ENCODE peak calls at places on chromosome 2, in six cellular contexts. I is AG09309, Z is tibial nerve, D is progenitor cell of endocrine pancreas, K is keratinocyte, Y is bronchial epithelial cell. F is an unnamed sample.

GRCh38 chr2:239666855-239667376 is 266.1 kb upstream of the HDAC4 start:
- DNase-seq in I (no peak), Z (no peak), D (no peak), K (no peak), Y (no peak), F (no peak)

GRCh38 chr2:145760781-145761649 is 1241.1 kb upstream of the ZEB2 start:
- DNase-seq in I (peak), Z (no peak), D (no peak), K (no peak), Y (peak), F (no peak)

GRCh38 chr2:166128156-166128505 is 311 bp upstream of the SCN1A start:
- DNase-seq in I (no peak), Z (no peak), D (no peak), K (no peak), Y (no peak), F (no peak)

GRCh38 chr2:204228169-204228940 is 291.8 kb downstream of the ICOS start:
- DNase-seq in I (no peak), Z (no peak), D (no peak), K (no peak), Y (no peak), F (no peak)

GRCh38 chr2:96470636-96471035 is 34.5 kb downstream of the NEURL3 start:
- DNase-seq in I (no peak), Z (no peak), D (peak), K (no peak), Y (no peak), F (peak)

GRCh38 chr2:2182688-2183087 is 148.4 kb downstream of the MYT1L start:
- DNase-seq in I (no peak), Z (no peak), D (no peak), K (no peak), Y (no peak), F (no peak)

GRCh38 chr2:104897515-104898184 is 43.7 kb downstream of the POU3F3 start:
- DNase-seq in I (no peak), Z (no peak), D (no peak), K (no peak), Y (peak), F (no peak)

GRCh38 chr2:208489687-208490086 is 83.1 kb downstream of the PTH2R start:
- DNase-seq in I (no peak), Z (no peak), D (no peak), K (no peak), Y (no peak), F (no peak)

GRCh38 chr2:231907765-231908164 is 18.4 kb downstream of the NPPC start:
- DNase-seq in I (no peak), Z (no peak), D (no peak), K (no peak), Y (no peak), F (no peak)

GRCh38 chr2:96153991-96154431 is 8.8 kb upstream of the DUSP2 start:
- DNase-seq in I (no peak), Z (no peak), D (no peak), K (no peak), Y (no peak), F (peak)

GRCh38 chr2:12931211-12931844 is 214.6 kb downstream of the TRIB2 start:
- DNase-seq in I (no peak), Z (no peak), D (no peak), K (no peak), Y (peak), F (peak)

GRCh38 chr2:130728007-130728454 is 839 bp upstream of the GPR148 start:
- DNase-seq in I (no peak), Z (no peak), D (no peak), K (no peak), Y (peak), F (no peak)

GRCh38 chr2:216773072-216773471 is 77.7 kb upstream of the IGFBP5 start:
- DNase-seq in I (no peak), Z (no peak), D (no peak), K (no peak), Y (no peak), F (no peak)

GRCh38 chr2:45851576-45852304 is 200.3 kb downstream of the PRKCE start:
- DNase-seq in I (peak), Z (no peak), D (no peak), K (peak), Y (peak), F (no peak)

GRCh38 chr2:80621661-80622060 is 317.1 kb upstream of the LRRTM1 start:
- DNase-seq in I (no peak), Z (no peak), D (no peak), K (no peak), Y (no peak), F (no peak)

GRCh38 chr2:62587616-62588015 is 81.6 kb upstream of the TMEM17 start:
- DNase-seq in I (no peak), Z (no peak), D (no peak), K (no peak), Y (no peak), F (no peak)

GRCh38 chr2:200625317-200625716 is 39.5 kb downstream of the AOX1 start:
- DNase-seq in I (no peak), Z (no peak), D (no peak), K (no peak), Y (no peak), F (no peak)

GRCh38 chr2:128444816-128445532 is 126.3 kb upstream of the HS6ST1 start:
- DNase-seq in I (no peak), Z (no peak), D (no peak), K (no peak), Y (no peak), F (peak)

GRCh38 chr2:241223211-241224067 is 35.0 kb downstream of the ANO7 start:
- DNase-seq in I (no peak), Z (no peak), D (no peak), K (no peak), Y (peak), F (no peak)

GRCh38 chr2:220044383-220044782 is 417.0 kb downstream of the SLC4A3 start:
- DNase-seq in I (no peak), Z (no peak), D (no peak), K (no peak), Y (no peak), F (no peak)

GRCh38 chr2:128305555-128306080 is 13.1 kb downstream of the HS6ST1 start:
- DNase-seq in I (no peak), Z (no peak), D (no peak), K (peak), Y (peak), F (no peak)

GRCh38 chr2:13056259-13056843 is 339.6 kb downstream of the TRIB2 start:
- DNase-seq in I (no peak), Z (no peak), D (no peak), K (no peak), Y (peak), F (no peak)

GRCh38 chr2:120400546-120400945 is 54.6 kb downstream of the INHBB start:
- DNase-seq in I (no peak), Z (no peak), D (no peak), K (no peak), Y (no peak), F (peak)

GRCh38 chr2:21422050-21422449 is 298.3 kb downstream of the TDRD15 start:
- DNase-seq in I (no peak), Z (no peak), D (no peak), K (no peak), Y (no peak), F (no peak)

GRCh38 chr2:108909917-108910515 is 79.0 kb downstream of the EDAR start:
- DNase-seq in I (no peak), Z (no peak), D (no peak), K (no peak), Y (no peak), F (no peak)

GRCh38 chr2:128180031-128180430 is 89.0 kb downstream of the UGGT1 start:
- DNase-seq in I (no peak), Z (no peak), D (no peak), K (no peak), Y (no peak), F (no peak)

GRCh38 chr2:12469053-12469625 is 247.6 kb upstream of the TRIB2 start:
- DNase-seq in I (no peak), Z (no peak), D (no peak), K (no peak), Y (no peak), F (no peak)

GRCh38 chr2:105517814-105518705 is 119.2 kb upstream of the FHL2 start:
- DNase-seq in I (no peak), Z (no peak), D (no peak), K (no peak), Y (no peak), F (peak)

GRCh38 chr2:46803911-46804670 is 111.5 kb downstream of the MCFD2 start:
- DNase-seq in I (peak), Z (no peak), D (no peak), K (no peak), Y (peak), F (no peak)

GRCh38 chr2:234271342-234271741 is 220.8 kb downstream of the SPP2 start:
- DNase-seq in I (no peak), Z (no peak), D (no peak), K (no peak), Y (no peak), F (no peak)
- TF ChIP-seq CTCF in I (no peak), Z (no peak), D (no peak), K (no peak), Y (no peak), F (no peak)

GRCh38 chr2:64651590-64651989 is 2.1 kb downstream of the SERTAD2 start:
- DNase-seq in I (no peak), Z (no peak), D (no peak), K (no peak), Y (no peak), F (no peak)

GRCh38 chr2:64654993-64655666 is 1.4 kb upstream of the SERTAD2 start:
- DNase-seq in I (no peak), Z (no peak), D (no peak), K (no peak), Y (peak), F (no peak)

GRCh38 chr2:64652231-64653173 is 1.2 kb downstream of the SERTAD2 start:
- DNase-seq in I (peak), Z (no peak), D (no peak), K (no peak), Y (peak), F (peak)

GRCh38 chr2:64654063-64654811 is 524 bp upstream of the SERTAD2 start:
- DNase-seq in I (peak), Z (peak), D (no peak), K (no peak), Y (peak), F (peak)

DNA sequence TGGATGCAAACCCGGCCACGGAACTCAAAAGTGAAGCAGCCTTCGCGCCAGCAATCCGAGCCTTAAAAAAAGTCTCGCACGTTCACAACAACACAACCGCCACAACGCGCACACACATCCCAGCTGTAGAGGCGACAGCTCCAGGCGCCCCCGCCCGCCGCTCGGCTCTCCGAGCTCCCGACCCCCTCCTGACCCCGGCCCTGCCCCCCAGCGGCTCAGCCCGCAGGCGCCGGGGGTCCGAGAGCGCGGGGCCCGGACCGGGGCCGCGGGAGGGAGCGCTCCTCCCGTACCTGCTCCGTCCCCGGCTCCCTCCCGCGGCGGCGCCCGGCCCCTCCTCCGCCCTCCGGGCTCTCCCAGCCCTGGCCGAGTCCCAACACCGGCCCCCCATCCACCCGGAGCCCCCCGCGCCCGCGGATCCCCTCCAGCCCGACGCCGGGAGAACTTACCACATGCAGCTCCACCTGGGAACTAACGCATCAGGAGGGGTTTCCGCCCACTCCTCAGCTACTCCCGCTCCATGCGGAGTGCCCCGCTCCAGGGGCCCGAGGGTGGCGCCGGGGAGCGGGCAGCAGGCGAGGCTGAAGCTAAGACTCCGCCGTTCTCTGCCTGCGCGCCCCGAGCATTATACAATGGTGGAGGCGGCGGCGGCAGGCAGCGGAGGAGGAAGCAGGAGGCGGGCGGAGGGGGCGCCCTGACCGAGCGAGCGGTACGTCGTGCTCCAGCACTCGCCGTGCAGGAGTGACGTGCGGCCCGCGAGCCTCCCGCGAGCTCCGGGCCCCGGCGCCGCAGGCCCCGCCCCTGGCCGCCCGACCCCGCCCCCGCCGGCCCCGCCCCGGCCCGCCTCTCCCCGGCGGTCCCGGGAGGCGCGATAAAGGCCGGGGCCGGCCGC is at the start of gene SERTAD2:
- DNase-seq in I (peak), Z (peak), D (peak), K (no peak), Y (peak), F (peak)
- TF ChIP-seq CTCF in I (no peak), Z (peak), D (peak), K (peak), Y (peak), F (no peak)

DNA sequence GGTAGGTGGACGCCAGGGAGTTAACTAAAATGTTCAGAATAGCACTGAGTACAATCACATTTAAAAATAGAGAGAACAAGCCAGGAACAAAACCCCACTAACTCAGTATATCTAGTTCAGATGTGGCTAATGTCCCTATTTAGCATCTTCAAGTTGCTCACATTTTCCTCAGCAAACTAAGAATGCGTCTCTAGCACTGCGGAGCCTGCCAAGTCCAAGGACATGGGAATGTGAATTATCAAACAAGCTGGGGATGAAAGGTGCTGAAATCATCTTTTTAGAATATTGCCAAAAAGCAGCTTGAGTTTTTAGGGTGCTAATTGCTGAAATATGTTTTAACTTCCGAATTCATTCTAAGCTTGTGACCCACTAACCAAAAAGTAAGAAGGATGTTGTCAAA is 398.6 kb upstream of the FIGN start:
- DNase-seq in I (no peak), Z (no peak), D (no peak), K (no peak), Y (no peak), F (no peak)
- TF ChIP-seq CTCF in I (no peak), Z (no peak), D (no peak), K (no peak), Y (no peak), F (no peak)

GRCh38 chr2:161232571-161232970 is 72.3 kb downstream of the TANK start:
- DNase-seq in I (no peak), Z (no peak), D (no peak), K (no peak), Y (no peak), F (no peak)

GRCh38 chr2:161234627-161235026 is 73.6 kb upstream of the PSMD14 start:
- DNase-seq in I (no peak), Z (no peak), D (no peak), K (no peak), Y (no peak), F (no peak)

GRCh38 chr2:161228511-161229240 is 68.4 kb downstream of the TANK start:
- DNase-seq in I (no peak), Z (no peak), D (no peak), K (no peak), Y (peak), F (no peak)

GRCh38 chr2:161233858-161234431 is 73.7 kb downstream of the TANK start:
- DNase-seq in I (no peak), Z (no peak), D (no peak), K (no peak), Y (no peak), F (no peak)

DNA sequence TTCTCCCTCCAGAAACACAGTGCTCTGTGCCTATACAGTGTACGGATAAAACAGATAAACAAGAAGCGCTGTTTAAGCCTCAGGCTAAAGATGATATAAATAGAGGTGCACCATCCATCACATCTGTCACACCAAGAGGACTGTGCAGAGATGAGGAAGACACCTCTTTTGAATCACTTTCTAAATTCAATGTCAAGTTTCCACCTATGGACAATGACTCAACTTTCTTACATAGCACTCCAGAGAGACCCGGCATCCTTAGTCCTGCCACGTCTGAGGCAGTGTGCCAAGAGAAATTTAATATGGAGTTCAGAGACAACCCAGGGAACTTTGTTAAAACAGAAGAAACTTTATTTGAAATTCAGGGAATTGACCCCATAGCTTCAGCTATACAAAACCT is 70.7 kb downstream of the TANK start:
- DNase-seq in I (no peak), Z (no peak), D (no peak), K (no peak), Y (no peak), F (no peak)
- TF ChIP-seq CTCF in I (no peak), Z (no peak), D (no peak), K (no peak), Y (no peak), F (no peak)

GRCh38 chr2:9136997-9137819 is 69.4 kb upstream of the ASAP2 start:
- DNase-seq in I (no peak), Z (no peak), D (no peak), K (no peak), Y (no peak), F (no peak)

GRCh38 chr2:9135804-9136558 is 70.6 kb upstream of the ASAP2 start:
- DNase-seq in I (no peak), Z (no peak), D (no peak), K (no peak), Y (peak), F (no peak)

GRCh38 chr2:9140570-9141378 is 65.8 kb upstream of the ASAP2 start:
- DNase-seq in I (no peak), Z (no peak), D (no peak), K (no peak), Y (no peak), F (no peak)

GRCh38 chr2:9139491-9140443 is 66.8 kb upstream of the ASAP2 start:
- DNase-seq in I (no peak), Z (peak), D (peak), K (no peak), Y (peak), F (peak)

GRCh38 chr2:9138507-9139085 is 68.0 kb upstream of the ASAP2 start:
- DNase-seq in I (no peak), Z (no peak), D (peak), K (no peak), Y (no peak), F (no peak)
- TF ChIP-seq CTCF in I (peak), Z (no peak), D (peak), K (peak), Y (peak), F (no peak)

DNA sequence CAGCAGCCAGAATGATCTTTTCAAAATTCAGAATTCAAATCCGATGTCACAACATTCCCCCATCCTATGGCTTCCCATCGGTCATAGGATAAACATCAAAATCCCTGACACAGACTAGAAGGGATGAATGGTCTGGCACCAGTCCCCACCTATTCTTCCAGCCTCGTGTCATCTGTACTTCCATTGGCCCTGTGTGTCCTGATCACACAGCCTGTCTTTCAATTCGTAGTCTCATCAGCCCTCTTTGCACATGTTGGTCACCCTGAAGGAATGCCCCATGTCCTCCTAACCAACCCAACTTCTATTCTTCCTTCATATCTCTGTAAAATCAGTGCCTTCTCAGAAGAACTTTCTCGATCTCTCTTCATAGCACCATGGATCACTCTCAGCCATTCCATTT is 157.2 kb downstream of the NEB start:
- DNase-seq in I (no peak), Z (no peak), D (no peak), K (no peak), Y (no peak), F (no peak)
- TF ChIP-seq CTCF in I (no peak), Z (no peak), D (no peak), K (no peak), Y (no peak), F (no peak)

GRCh38 chr2:197075754-197076337 is 149.3 kb upstream of the PGAP1 start:
- DNase-seq in I (no peak), Z (no peak), D (no peak), K (no peak), Y (no peak), F (no peak)
- TF ChIP-seq CTCF in I (peak), Z (no peak), D (peak), K (peak), Y (peak), F (no peak)

GRCh38 chr2:218995561-218995960 is 2.3 kb upstream of the CRYBA2 start:
- DNase-seq in I (no peak), Z (no peak), D (no peak), K (no peak), Y (no peak), F (no peak)

GRCh38 chr2:218992196-218992595 is 1.0 kb downstream of the CRYBA2 start:
- DNase-seq in I (no peak), Z (no peak), D (no peak), K (no peak), Y (no peak), F (no peak)

GRCh38 chr2:218992703-218993344 is 398 bp downstream of the CRYBA2 start:
- DNase-seq in I (no peak), Z (no peak), D (no peak), K (no peak), Y (no peak), F (no peak)

GRCh38 chr2:218991674-218992168 is 1.5 kb downstream of the CRYBA2 start:
- DNase-seq in I (no peak), Z (no peak), D (no peak), K (no peak), Y (peak), F (no peak)

GRCh38 chr2:218993345-218994315 is at the start of gene CRYBA2:
- DNase-seq in I (no peak), Z (no peak), D (no peak), K (no peak), Y (peak), F (no peak)
- TF ChIP-seq CTCF in I (peak), Z (no peak), D (peak), K (peak), Y (peak), F (no peak)

DNA sequence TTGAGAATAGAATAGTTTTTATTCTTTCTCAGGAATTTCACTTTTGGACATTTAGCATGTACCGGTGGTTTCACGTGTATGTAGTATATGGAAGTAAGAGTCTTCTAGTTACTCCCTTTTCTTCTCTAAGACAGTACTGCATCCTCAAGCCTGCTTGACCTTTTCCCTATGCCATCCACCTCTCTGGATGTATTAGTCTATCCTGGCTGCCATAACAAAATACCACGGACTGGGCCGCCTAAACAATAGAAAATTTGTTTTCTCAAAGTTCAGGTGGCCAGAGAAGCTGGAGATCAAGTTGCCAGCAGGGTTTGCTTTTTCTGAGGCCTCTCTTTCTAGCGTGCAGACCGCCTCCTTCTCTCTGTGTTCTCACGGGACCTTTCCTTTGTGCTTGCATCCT is 1.3 kb upstream of the CMPK2 start:
- DNase-seq in I (no peak), Z (no peak), D (no peak), K (no peak), Y (no peak), F (no peak)
- TF ChIP-seq CTCF in I (no peak), Z (no peak), D (no peak), K (no peak), Y (no peak), F (no peak)

F was measured in ovary.